ENCODE peak calls at places on chromosomes 5 and 9, in eight cellular contexts. One of them, this sample, is unnamed.

GRCh38 chr5:99587983-99588382 is 659.2 kb upstream of the CHD1 start:
- DNase-seq in RWPE1: no peak
- DNase-seq in astrocyte of the spinal cord: no peak
- DNase-seq in choroid plexus epithelial cell: no peak
- DNase-seq in BJ: no peak
- DNase-seq in WERI-Rb-1: no peak
- DNase-seq in IMR-90: no peak
- DNase-seq in Peyer's patch: no peak
- DNase-seq in this sample: no peak

GRCh38 chr5:3362606-3362910 is 233.1 kb upstream of the IRX1 start:
- DNase-seq in Peyer's patch: no peak
- DNase-seq in astrocyte of the spinal cord: no peak
- DNase-seq in IMR-90: no peak
- DNase-seq in RWPE1: no peak
- DNase-seq in WERI-Rb-1: no peak
- DNase-seq in BJ: no peak
- DNase-seq in choroid plexus epithelial cell: no peak
- DNase-seq in this sample: no peak

GRCh38 chr5:132266031-132266835 is 8.7 kb downstream of the PDLIM4 start:
- DNase-seq in choroid plexus epithelial cell: no peak
- DNase-seq in astrocyte of the spinal cord: no peak
- DNase-seq in Peyer's patch: no peak
- DNase-seq in BJ: no peak
- DNase-seq in IMR-90: no peak
- DNase-seq in WERI-Rb-1: no peak
- DNase-seq in RWPE1: no peak
- DNase-seq in this sample: no peak

GRCh38 chr9:127495884-127496555 is 44.7 kb downstream of the LRSAM1 start:
- DNase-seq in choroid plexus epithelial cell: no peak
- DNase-seq in WERI-Rb-1: peak; percentile 97
- DNase-seq in astrocyte of the spinal cord: no peak
- DNase-seq in RWPE1: no peak
- DNase-seq in IMR-90: no peak
- DNase-seq in Peyer's patch: no peak
- DNase-seq in BJ: no peak
- DNase-seq in this sample: no peak

GRCh38 chr5:178278358-178279023 is 45.9 kb upstream of the PHYKPL start:
- DNase-seq in RWPE1: no peak
- DNase-seq in choroid plexus epithelial cell: no peak
- DNase-seq in WERI-Rb-1: no peak
- DNase-seq in Peyer's patch: peak; percentile 36
- DNase-seq in IMR-90: no peak
- DNase-seq in astrocyte of the spinal cord: no peak
- DNase-seq in BJ: no peak
- DNase-seq in this sample: no peak

GRCh38 chr9:13279284-13280162 is at the start of gene MPDZ:
- DNase-seq in WERI-Rb-1: peak; percentile 74
- DNase-seq in IMR-90: peak; percentile 66
- DNase-seq in BJ: no peak
- DNase-seq in choroid plexus epithelial cell: peak; percentile 80
- DNase-seq in RWPE1: peak; percentile 55
- DNase-seq in astrocyte of the spinal cord: peak; percentile 77
- DNase-seq in Peyer's patch: peak; percentile 55
- DNase-seq in this sample: peak; percentile 46

GRCh38 chr9:108600896-108601295 is 254.9 kb downstream of the ACTL7B start:
- DNase-seq in WERI-Rb-1: no peak
- DNase-seq in astrocyte of the spinal cord: no peak
- DNase-seq in RWPE1: no peak
- DNase-seq in Peyer's patch: no peak
- DNase-seq in choroid plexus epithelial cell: no peak
- DNase-seq in IMR-90: no peak
- DNase-seq in BJ: no peak
- DNase-seq in this sample: no peak

GRCh38 chr5:130923543-130924159 is 241.4 kb downstream of the HINT1 start:
- DNase-seq in Peyer's patch: no peak
- DNase-seq in WERI-Rb-1: peak; percentile 59
- DNase-seq in astrocyte of the spinal cord: no peak
- DNase-seq in RWPE1: no peak
- DNase-seq in BJ: no peak
- DNase-seq in IMR-90: no peak
- DNase-seq in choroid plexus epithelial cell: no peak
- DNase-seq in this sample: no peak

GRCh38 chr9:81083062-81083461 is 606.3 kb downstream of the TLE1 start:
- DNase-seq in Peyer's patch: no peak
- DNase-seq in astrocyte of the spinal cord: peak; percentile 40
- DNase-seq in IMR-90: peak; percentile 40
- DNase-seq in WERI-Rb-1: peak; percentile 32
- DNase-seq in BJ: no peak
- DNase-seq in choroid plexus epithelial cell: peak; percentile 52
- DNase-seq in RWPE1: no peak
- DNase-seq in this sample: no peak

GRCh38 chr5:177529247-177529901 is 12.6 kb upstream of the DDX41 start:
- DNase-seq in RWPE1: no peak
- DNase-seq in astrocyte of the spinal cord: no peak
- DNase-seq in IMR-90: no peak
- DNase-seq in WERI-Rb-1: no peak
- DNase-seq in choroid plexus epithelial cell: no peak
- DNase-seq in BJ: no peak
- DNase-seq in Peyer's patch: no peak
- DNase-seq in this sample: no peak

GRCh38 chr9:109319631-109320233 is 1.1 kb downstream of the EPB41L4B start:
- DNase-seq in astrocyte of the spinal cord: peak; percentile 4
- DNase-seq in IMR-90: no peak
- DNase-seq in RWPE1: no peak
- DNase-seq in choroid plexus epithelial cell: no peak
- DNase-seq in WERI-Rb-1: peak; percentile 42
- DNase-seq in Peyer's patch: peak; percentile 72
- DNase-seq in BJ: no peak
- DNase-seq in this sample: no peak

GRCh38 chr5:55429707-55430253 is 105.0 kb downstream of the PLPP1 start:
- DNase-seq in choroid plexus epithelial cell: no peak
- DNase-seq in WERI-Rb-1: no peak
- DNase-seq in RWPE1: no peak
- DNase-seq in IMR-90: no peak
- DNase-seq in Peyer's patch: peak; percentile 90
- DNase-seq in astrocyte of the spinal cord: no peak
- DNase-seq in BJ: no peak
- DNase-seq in this sample: no peak

GRCh38 chr9:129011170-129011569 is 17.0 kb downstream of the SH3GLB2 start:
- DNase-seq in IMR-90: no peak
- DNase-seq in BJ: no peak
- DNase-seq in RWPE1: no peak
- DNase-seq in choroid plexus epithelial cell: no peak
- DNase-seq in astrocyte of the spinal cord: no peak
- DNase-seq in Peyer's patch: no peak
- DNase-seq in WERI-Rb-1: no peak
- DNase-seq in this sample: no peak

GRCh38 chr5:97501286-97501964 is 318.4 kb upstream of the RIOK2 start:
- DNase-seq in Peyer's patch: no peak
- DNase-seq in astrocyte of the spinal cord: peak; percentile 14
- DNase-seq in BJ: no peak
- DNase-seq in IMR-90: peak; percentile 4
- DNase-seq in choroid plexus epithelial cell: no peak
- DNase-seq in RWPE1: no peak
- DNase-seq in WERI-Rb-1: no peak
- DNase-seq in this sample: no peak

GRCh38 chr5:81286059-81286617 is 15.2 kb upstream of the ZCCHC9 start:
- DNase-seq in RWPE1: no peak
- DNase-seq in WERI-Rb-1: no peak
- DNase-seq in BJ: no peak
- DNase-seq in astrocyte of the spinal cord: no peak
- DNase-seq in IMR-90: no peak
- DNase-seq in Peyer's patch: no peak
- DNase-seq in choroid plexus epithelial cell: no peak
- DNase-seq in this sample: no peak

GRCh38 chr9:128208943-128209695 is 5.9 kb downstream of the DNM1 start:
- DNase-seq in BJ: no peak
- DNase-seq in IMR-90: no peak
- DNase-seq in RWPE1: no peak
- DNase-seq in choroid plexus epithelial cell: no peak
- DNase-seq in WERI-Rb-1: no peak
- DNase-seq in astrocyte of the spinal cord: no peak
- DNase-seq in Peyer's patch: no peak
- DNase-seq in this sample: no peak

GRCh38 chr9:109256381-109256780 is 64.5 kb downstream of the EPB41L4B start:
- DNase-seq in BJ: no peak
- DNase-seq in RWPE1: no peak
- DNase-seq in astrocyte of the spinal cord: peak; percentile 90
- DNase-seq in choroid plexus epithelial cell: no peak
- DNase-seq in Peyer's patch: no peak
- DNase-seq in IMR-90: peak; percentile 41
- DNase-seq in WERI-Rb-1: no peak
- DNase-seq in this sample: peak; percentile 45

GRCh38 chr5:76718381-76718832 is 2.5 kb downstream of the F2R start:
- DNase-seq in WERI-Rb-1: no peak
- DNase-seq in BJ: no peak
- DNase-seq in IMR-90: peak; percentile 62
- DNase-seq in astrocyte of the spinal cord: no peak
- DNase-seq in RWPE1: no peak
- DNase-seq in choroid plexus epithelial cell: no peak
- DNase-seq in Peyer's patch: no peak
- DNase-seq in this sample: peak; percentile 22

GRCh38 chr5:76718880-76719279 is 3.0 kb downstream of the F2R start:
- DNase-seq in IMR-90: no peak
- DNase-seq in WERI-Rb-1: no peak
- DNase-seq in choroid plexus epithelial cell: no peak
- DNase-seq in Peyer's patch: no peak
- DNase-seq in astrocyte of the spinal cord: no peak
- DNase-seq in RWPE1: no peak
- DNase-seq in BJ: no peak
- DNase-seq in this sample: no peak

GRCh38 chr5:76724871-76725270 is 8.9 kb downstream of the F2R start:
- DNase-seq in IMR-90: peak; percentile 88
- DNase-seq in RWPE1: no peak
- DNase-seq in Peyer's patch: no peak
- DNase-seq in choroid plexus epithelial cell: peak; percentile 71
- DNase-seq in astrocyte of the spinal cord: peak; percentile 68
- DNase-seq in BJ: peak; percentile 62
- DNase-seq in WERI-Rb-1: no peak
- DNase-seq in this sample: peak; percentile 83

GRCh38 chr5:76720988-76721569 is 5.2 kb downstream of the F2R start:
- DNase-seq in IMR-90: no peak
- DNase-seq in BJ: no peak
- DNase-seq in Peyer's patch: no peak
- DNase-seq in RWPE1: no peak
- DNase-seq in choroid plexus epithelial cell: no peak
- DNase-seq in WERI-Rb-1: no peak
- DNase-seq in astrocyte of the spinal cord: no peak
- DNase-seq in this sample: no peak

DNA sequence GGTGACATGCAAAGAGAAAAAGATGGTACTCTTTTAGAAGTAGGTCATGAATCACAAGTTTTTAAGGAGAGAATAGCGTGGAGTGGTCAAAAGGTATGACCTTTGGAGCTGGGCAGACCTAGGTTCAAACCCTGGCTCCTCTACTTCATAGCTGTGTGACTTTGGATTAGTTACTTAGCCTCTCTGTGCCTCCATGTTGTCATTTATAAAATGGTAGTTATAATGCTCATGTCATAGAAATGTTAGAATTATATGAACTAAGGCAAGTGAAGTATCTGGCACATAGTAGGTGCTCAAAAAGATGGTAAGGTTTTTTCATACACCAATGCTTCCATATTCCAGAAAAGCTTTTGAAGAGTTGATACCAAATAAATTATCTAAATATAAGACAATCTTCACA is 7.3 kb downstream of the F2R start:
- DNase-seq in astrocyte of the spinal cord: no peak
- DNase-seq in BJ: no peak
- DNase-seq in WERI-Rb-1: no peak
- DNase-seq in choroid plexus epithelial cell: no peak
- DNase-seq in RWPE1: no peak
- DNase-seq in Peyer's patch: no peak
- DNase-seq in IMR-90: no peak
- DNase-seq in this sample: no peak
- TF ChIP-seq CTCF in astrocyte of the spinal cord: no peak
- TF ChIP-seq CTCF in BJ: no peak
- TF ChIP-seq CTCF in WERI-Rb-1: no peak
- TF ChIP-seq CTCF in choroid plexus epithelial cell: no peak
- TF ChIP-seq CTCF in RWPE1: no peak
- TF ChIP-seq CTCF in Peyer's patch: no peak
- TF ChIP-seq CTCF in IMR-90: no peak
- TF ChIP-seq CTCF in this sample: no peak

GRCh38 chr9:133587051-133587450 is 22.1 kb downstream of the FAM163B start:
- DNase-seq in BJ: no peak
- DNase-seq in astrocyte of the spinal cord: no peak
- DNase-seq in IMR-90: no peak
- DNase-seq in WERI-Rb-1: no peak
- DNase-seq in Peyer's patch: no peak
- DNase-seq in choroid plexus epithelial cell: no peak
- DNase-seq in RWPE1: no peak
- DNase-seq in this sample: no peak
- TF ChIP-seq CTCF in BJ: no peak
- TF ChIP-seq CTCF in astrocyte of the spinal cord: no peak
- TF ChIP-seq CTCF in IMR-90: no peak
- TF ChIP-seq CTCF in WERI-Rb-1: no peak
- TF ChIP-seq CTCF in Peyer's patch: no peak
- TF ChIP-seq CTCF in choroid plexus epithelial cell: no peak
- TF ChIP-seq CTCF in RWPE1: no peak
- TF ChIP-seq CTCF in this sample: no peak

GRCh38 chr5:68745459-68745858 is 348.4 kb upstream of the SLC30A5 start:
- DNase-seq in IMR-90: peak; percentile 2
- DNase-seq in astrocyte of the spinal cord: no peak
- DNase-seq in choroid plexus epithelial cell: peak; percentile 7
- DNase-seq in RWPE1: no peak
- DNase-seq in Peyer's patch: no peak
- DNase-seq in WERI-Rb-1: no peak
- DNase-seq in BJ: no peak
- DNase-seq in this sample: no peak
- TF ChIP-seq CTCF in IMR-90: peak; percentile 30
- TF ChIP-seq CTCF in astrocyte of the spinal cord: peak; percentile 32
- TF ChIP-seq CTCF in choroid plexus epithelial cell: peak; percentile 28
- TF ChIP-seq CTCF in RWPE1: peak; percentile 19
- TF ChIP-seq CTCF in Peyer's patch: no peak
- TF ChIP-seq CTCF in WERI-Rb-1: peak; percentile 65
- TF ChIP-seq CTCF in BJ: peak; percentile 40
- TF ChIP-seq CTCF in this sample: peak; percentile 57

GRCh38 chr9:89065921-89066320 is 74.7 kb downstream of the S1PR3 start:
- DNase-seq in choroid plexus epithelial cell: no peak
- DNase-seq in RWPE1: no peak
- DNase-seq in WERI-Rb-1: no peak
- DNase-seq in BJ: no peak
- DNase-seq in Peyer's patch: no peak
- DNase-seq in IMR-90: no peak
- DNase-seq in astrocyte of the spinal cord: no peak
- DNase-seq in this sample: no peak

GRCh38 chr9:89054865-89055495 is 63.7 kb downstream of the S1PR3 start:
- DNase-seq in RWPE1: no peak
- DNase-seq in astrocyte of the spinal cord: no peak
- DNase-seq in BJ: no peak
- DNase-seq in IMR-90: no peak
- DNase-seq in Peyer's patch: no peak
- DNase-seq in WERI-Rb-1: no peak
- DNase-seq in choroid plexus epithelial cell: no peak
- DNase-seq in this sample: no peak

GRCh38 chr9:89058906-89059305 is 67.6 kb downstream of the S1PR3 start:
- DNase-seq in WERI-Rb-1: no peak
- DNase-seq in BJ: no peak
- DNase-seq in choroid plexus epithelial cell: no peak
- DNase-seq in IMR-90: no peak
- DNase-seq in RWPE1: no peak
- DNase-seq in Peyer's patch: no peak
- DNase-seq in astrocyte of the spinal cord: no peak
- DNase-seq in this sample: no peak

GRCh38 chr9:89060790-89061189 is 69.5 kb downstream of the S1PR3 start:
- DNase-seq in WERI-Rb-1: no peak
- DNase-seq in IMR-90: no peak
- DNase-seq in choroid plexus epithelial cell: no peak
- DNase-seq in BJ: no peak
- DNase-seq in astrocyte of the spinal cord: no peak
- DNase-seq in Peyer's patch: no peak
- DNase-seq in RWPE1: no peak
- DNase-seq in this sample: no peak

GRCh38 chr9:89059925-89060506 is 68.7 kb downstream of the S1PR3 start:
- DNase-seq in BJ: no peak
- DNase-seq in astrocyte of the spinal cord: no peak
- DNase-seq in WERI-Rb-1: no peak
- DNase-seq in choroid plexus epithelial cell: no peak
- DNase-seq in Peyer's patch: no peak
- DNase-seq in IMR-90: no peak
- DNase-seq in RWPE1: no peak
- DNase-seq in this sample: no peak
- TF ChIP-seq CTCF in BJ: no peak
- TF ChIP-seq CTCF in astrocyte of the spinal cord: no peak
- TF ChIP-seq CTCF in WERI-Rb-1: no peak
- TF ChIP-seq CTCF in choroid plexus epithelial cell: no peak
- TF ChIP-seq CTCF in Peyer's patch: no peak
- TF ChIP-seq CTCF in IMR-90: no peak
- TF ChIP-seq CTCF in RWPE1: no peak
- TF ChIP-seq CTCF in this sample: no peak